ENCODE peak calls at places on chromosomes 1 and 21, in five cellular contexts. M is spleen, V is DMS 273 treated with DMSO at 0.1 percent for 48 hours, J is GM23338, S is GM10248. N is an unnamed sample.

GRCh38 chr1:93599479-93599878 is 82.2 kb downstream of the BCAR3 start:
- DNase-seq in J (no peak), S (no peak), M (no peak), V (no peak), N (no peak)

GRCh38 chr21:22062472-22063139 is 1064.4 kb downstream of the NCAM2 start:
- DNase-seq in J (peak), M (no peak), S (no peak), V (no peak), N (no peak)

GRCh38 chr1:84698151-84698651 is 7.9 kb upstream of the SSX2IP start:
- DNase-seq in V (peak), J (no peak), M (no peak), S (no peak), N (no peak)

GRCh38 chr1:31647106-31647505 is 2.4 kb upstream of the PEF1 start:
- DNase-seq in M (no peak), S (no peak), V (no peak), J (no peak), N (no peak)

GRCh38 chr1:218526198-218526580 is 181.1 kb downstream of the TGFB2 start:
- DNase-seq in S (no peak), J (no peak), V (no peak), M (no peak), N (no peak)

GRCh38 chr1:22436948-22437347 is 14.7 kb upstream of the ZBTB40 start:
- DNase-seq in M (no peak), J (no peak), S (no peak), V (no peak), N (no peak)

GRCh38 chr1:189929501-189930099 is 548.1 kb downstream of the BRINP3 start:
- DNase-seq in M (no peak), V (no peak), S (no peak), J (peak), N (no peak)

GRCh38 chr1:6692956-6693355 is 8.7 kb downstream of the DNAJC11 start:
- DNase-seq in M (no peak), V (no peak), J (no peak), S (no peak), N (no peak)

GRCh38 chr1:196680107-196680506 is 28.3 kb downstream of the CFH start:
- DNase-seq in S (no peak), V (no peak), M (no peak), J (no peak), N (no peak)

GRCh38 chr1:58358311-58358710 is 188.2 kb downstream of the OMA1 start:
- DNase-seq in V (no peak), S (no peak), J (peak), M (no peak), N (no peak)

GRCh38 chr1:25486602-25487001 is 55.9 kb downstream of the MACO1 start:
- DNase-seq in M (no peak), J (peak), S (no peak), V (no peak), N (no peak)

GRCh38 chr1:2588661-2589330 is 2.2 kb downstream of the PRXL2B start:
- DNase-seq in J (no peak), V (no peak), S (no peak), M (peak), N (no peak)

GRCh38 chr1:214569357-214570004 is 18.1 kb upstream of the PTPN14 start:
- DNase-seq in J (no peak), S (no peak), V (no peak), M (no peak), N (no peak)

GRCh38 chr1:16348414-16349182 is 3.7 kb downstream of the FBXO42 start:
- DNase-seq in V (no peak), M (no peak), J (no peak), S (no peak), N (no peak)

GRCh38 chr1:200478945-200479558 is 69.2 kb upstream of the ZNF281 start:
- DNase-seq in V (no peak), M (no peak), S (no peak), J (no peak), N (no peak)

N was measured in WTC11.